ENCODE peak calls at places on chromosomes 1 and 21, in ten cellular contexts. G is AG09309; M is cardiac muscle cell; Q is right lobe of liver; O is astrocyte of the cerebellum; H is lower lobe of right lung; J is hepatocyte; K is CD8-positive, alpha-beta T cell; D is AG04450; P is OCI-LY7. B is an unnamed sample.

GRCh38 chr1:100476736-100477135 is 61.2 kb upstream of the GPR88 start:
- DNase-seq in K (no peak), M (no peak), Q (no peak), P (no peak), J (no peak), H (no peak), D (no peak), G (no peak), O (no peak), B (no peak)

GRCh38 chr1:165954940-165955339 is 127.5 kb downstream of the UCK2 start:
- DNase-seq in D (peak; percentile 47), H (no peak), O (no peak), K (no peak), Q (no peak), P (no peak), M (no peak), G (peak; percentile 74), J (no peak), B (peak; percentile 93)

GRCh38 chr1:219567341-219567947 is 45.5 kb downstream of the ZC3H11B start:
- DNase-seq in D (no peak), H (no peak), M (peak; percentile 56), G (no peak), Q (no peak), O (peak; percentile 71), P (peak; percentile 4), J (peak; percentile 51), K (no peak), B (no peak)

GRCh38 chr1:172932981-172933380 is 117.8 kb downstream of the TNFSF18 start:
- DNase-seq in G (no peak), K (no peak), J (no peak), P (no peak), M (no peak), H (no peak), Q (no peak), O (no peak), D (no peak), B (no peak)

GRCh38 chr1:183989078-183989577 is 48.4 kb downstream of the COLGALT2 start:
- DNase-seq in D (peak; percentile 62), H (no peak), P (no peak), G (peak; percentile 37), O (no peak), M (no peak), K (no peak), Q (no peak), J (peak; percentile 12), B (peak; percentile 79)

GRCh38 chr1:216903389-216903754 is 180.1 kb upstream of the ESRRG start:
- DNase-seq in Q (no peak), P (no peak), M (no peak), G (no peak), K (no peak), J (peak; percentile 56), O (peak; percentile 39), D (peak; percentile 50), H (no peak), B (no peak)

GRCh38 chr1:223034270-223034798 is 108.7 kb downstream of the TLR5 start:
- DNase-seq in O (no peak), J (no peak), H (no peak), K (no peak), P (no peak), M (no peak), G (no peak), Q (no peak), D (no peak), B (no peak)

GRCh38 chr1:15958788-15959187 is 17.1 kb downstream of the ZBTB17 start:
- DNase-seq in K (no peak), G (no peak), J (no peak), H (no peak), P (no peak), D (no peak), O (no peak), M (no peak), Q (no peak), B (no peak)

GRCh38 chr21:29096619-29097018 is 23.2 kb upstream of the CCT8 start:
- DNase-seq in M (no peak), P (no peak), D (no peak), K (no peak), O (no peak), Q (no peak), G (no peak), J (no peak), H (no peak), B (no peak)

GRCh38 chr1:153683853-153684252 is 5.4 kb downstream of the NPR1 start:
- DNase-seq in D (no peak), J (no peak), G (no peak), H (peak; percentile 10), K (no peak), M (no peak), Q (peak; percentile 12), O (no peak), P (no peak), B (no peak)

GRCh38 chr1:66296901-66297300 is 237.1 kb upstream of the SGIP1 start:
- DNase-seq in H (no peak), J (no peak), M (no peak), D (no peak), Q (no peak), G (no peak), O (no peak), K (no peak), P (no peak), B (no peak)

GRCh38 chr1:34865573-34865972 is 6.0 kb upstream of the SMIM12 start:
- DNase-seq in O (no peak), K (no peak), Q (no peak), P (no peak), H (no peak), D (no peak), J (no peak), M (no peak), G (no peak), B (no peak)
- H3K4me3 ChIP-seq in O (peak overlapping the region; percentile 60), K (peak overlapping the region; percentile 68), Q (peak overlapping the region; percentile 63), P (peak overlapping the region; percentile 64), H (peak overlapping the region; percentile 83), D (peak overlapping the region; percentile 74), J (peak overlapping the region; percentile 74), M (peak overlapping the region; percentile 42), G (peak overlapping the region; percentile 84), B (peak overlapping the region; percentile 52)

DNA sequence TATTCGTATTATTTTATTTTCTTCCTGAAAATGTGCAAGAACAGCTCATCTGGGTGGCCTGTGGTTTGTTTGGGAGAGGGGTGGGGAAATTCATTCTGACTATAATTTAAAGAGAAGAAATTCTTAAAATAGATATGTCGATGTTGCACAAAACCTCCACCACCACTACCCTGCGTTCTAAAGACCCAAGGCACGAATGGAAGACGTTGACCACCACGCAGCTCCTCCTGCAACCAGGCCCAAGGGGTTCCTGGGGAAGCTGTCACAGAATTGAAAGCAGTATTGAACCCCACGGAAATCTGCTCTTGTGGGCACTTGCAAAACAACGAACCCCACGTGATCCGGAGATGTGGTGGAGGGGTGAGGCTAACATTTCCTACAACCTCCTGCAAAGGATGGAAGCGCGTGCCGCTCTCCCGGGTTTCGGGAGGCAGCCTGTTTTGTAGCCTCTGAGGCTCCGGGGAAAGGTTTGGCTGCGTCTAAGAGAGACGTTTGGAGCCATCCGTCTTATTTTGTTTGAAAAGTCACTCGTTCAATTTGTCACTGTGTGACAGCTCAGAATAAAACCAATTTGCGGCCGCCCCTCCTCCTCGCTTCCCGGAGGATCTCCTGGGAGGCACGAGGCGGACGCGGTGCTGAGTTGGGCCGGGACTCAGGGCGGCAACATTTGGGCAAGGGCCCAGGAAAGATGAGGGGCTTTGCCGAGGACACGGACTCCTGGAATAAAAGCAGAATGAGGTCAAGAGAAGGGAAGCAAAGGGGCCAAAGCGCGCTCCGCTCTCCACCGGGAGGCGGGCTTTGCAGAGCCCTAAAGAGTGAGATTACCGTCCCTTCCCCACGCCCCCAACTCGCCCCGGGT is 791 bp upstream of the HLX start:
- DNase-seq in K (no peak), J (no peak), O (no peak), Q (peak; percentile 68), H (no peak), G (no peak), D (no peak), P (no peak), M (no peak), B (no peak)
- TF ChIP-seq CTCF in K (no peak), J (no peak), O (no peak), Q (no peak), H (no peak), G (no peak), D (no peak), P (no peak), M (no peak), B (no peak)

GRCh38 chr1:22089787-22090186 is 37.3 kb downstream of the CDC42 start:
- DNase-seq in J (no peak), Q (no peak), O (no peak), K (no peak), P (no peak), H (no peak), M (no peak), D (no peak), G (no peak), B (no peak)
- H3K4me3 ChIP-seq in J (no peak overlapping the region), Q (no peak overlapping the region), O (no peak overlapping the region), K (peak overlapping the region; percentile 13), P (no peak overlapping the region), H (peak overlapping the region; percentile 14), M (no peak overlapping the region), D (no peak overlapping the region), G (no peak overlapping the region), B (no peak overlapping the region)

DNA sequence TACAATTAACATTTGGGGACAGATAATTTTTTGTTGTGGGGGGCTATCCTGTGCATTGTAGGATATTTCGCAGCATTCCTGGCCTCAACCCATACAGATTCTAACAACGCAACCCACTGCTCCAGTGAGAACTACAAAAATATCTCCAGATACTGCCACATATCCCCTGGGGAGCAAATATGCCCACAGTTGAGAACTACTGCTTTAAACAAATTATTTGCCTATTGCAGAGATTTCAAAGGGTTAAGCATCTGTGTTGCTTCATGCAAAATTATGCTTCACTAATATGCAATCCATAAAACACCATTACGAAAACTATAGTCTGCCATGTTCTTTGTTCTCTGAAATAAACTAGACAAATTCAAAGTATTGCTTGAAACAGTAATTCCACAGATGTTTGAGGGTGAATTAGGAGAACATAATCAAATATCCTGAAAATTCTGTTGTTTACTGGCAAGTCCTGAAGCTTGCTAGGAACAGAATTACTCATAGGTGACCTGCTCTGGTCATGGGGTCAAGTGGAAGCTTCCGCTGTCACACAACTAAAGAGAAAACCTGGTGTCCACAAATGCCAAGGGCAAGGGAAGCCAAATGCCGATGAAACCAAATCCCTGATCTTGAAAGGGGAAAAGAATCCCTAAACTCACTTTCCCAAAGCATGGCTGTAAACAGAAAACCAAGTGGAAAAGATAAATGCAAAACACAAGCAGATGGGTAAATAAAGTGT is 149.4 kb downstream of the RERE start:
- DNase-seq in G (no peak), J (no peak), K (no peak), H (no peak), M (peak; percentile 52), Q (no peak), D (no peak), O (no peak), P (no peak), B (no peak)
- TF ChIP-seq CTCF in G (no peak), J (no peak), K (no peak), H (no peak), M (no peak), Q (no peak), D (no peak), O (no peak), P (no peak), B (no peak)

DNA sequence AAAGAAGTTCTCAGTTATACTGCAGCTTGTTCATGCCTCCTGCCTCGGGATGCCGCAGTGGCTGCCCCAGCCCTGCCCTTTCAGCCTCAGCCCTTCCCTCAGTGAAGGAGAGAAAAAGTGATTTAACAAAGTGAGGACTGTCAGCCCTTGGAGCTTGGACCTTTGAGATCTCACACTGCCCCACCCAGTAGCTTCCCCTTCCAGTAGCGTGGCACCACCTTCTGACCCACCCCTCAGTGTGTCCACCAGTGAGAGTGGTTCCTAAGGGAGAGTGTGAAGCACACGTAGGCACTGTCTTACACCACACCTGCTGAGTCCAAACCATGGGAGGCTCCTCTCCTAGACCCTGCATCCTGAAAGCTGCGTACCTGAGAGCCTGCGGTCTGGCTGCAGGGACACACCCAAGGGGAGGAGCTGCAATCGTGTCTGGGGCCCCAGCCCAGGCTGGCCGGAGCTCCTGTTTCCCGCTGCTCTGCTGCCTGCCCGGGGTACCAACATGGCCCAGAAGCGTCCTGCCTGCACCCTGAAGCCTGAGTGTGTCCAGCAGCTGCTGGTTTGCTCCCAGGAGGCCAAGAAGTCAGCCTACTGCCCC is at the start of gene CDA:
- DNase-seq in P (no peak), J (peak; percentile 58), K (peak; percentile 20), Q (peak; percentile 90), O (no peak), G (no peak), D (no peak), H (peak; percentile 56), M (no peak), B (no peak)
- H3K4me3 ChIP-seq in P (no peak within 1 kb of the TSS), J (no peak within 1 kb of the TSS), K (no peak within 1 kb of the TSS), Q (peak within 1 kb of the TSS; percentile 84), O (no peak within 1 kb of the TSS), G (no peak within 1 kb of the TSS), D (peak within 1 kb of the TSS; percentile 43), H (peak within 1 kb of the TSS; percentile 39), M (no peak within 1 kb of the TSS), B (peak within 1 kb of the TSS; percentile 25)